ENCODE peak calls at places on chromosomes 11 and 22, in four cellular contexts. One of them, this sample, is unnamed.

GRCh38 chr11:100769617-100770016 is 82.5 kb downstream of the ARHGAP42 start:
- DNase-seq in HAP-1: no peak
- DNase-seq in aorta: no peak
- DNase-seq in mucosa of descending colon: no peak
- DNase-seq in this sample: no peak

GRCh38 chr11:80596291-80596810 is 1155.5 kb upstream of the TENM4 start:
- DNase-seq in HAP-1: no peak
- DNase-seq in aorta: no peak
- DNase-seq in mucosa of descending colon: no peak
- DNase-seq in this sample: no peak

GRCh38 chr11:67538823-67539505 is 15.7 kb upstream of the CABP2 start:
- DNase-seq in HAP-1: no peak
- DNase-seq in aorta: no peak
- DNase-seq in mucosa of descending colon: no peak
- DNase-seq in this sample: no peak

GRCh38 chr22:29302681-29303465 is 3.6 kb upstream of the GAS2L1 start:
- DNase-seq in HAP-1: no peak
- DNase-seq in aorta: no peak
- DNase-seq in mucosa of descending colon: no peak
- DNase-seq in this sample: no peak

GRCh38 chr22:32469799-32470212 is 4.8 kb upstream of the FBXO7 start:
- DNase-seq in HAP-1: no peak
- DNase-seq in aorta: no peak
- DNase-seq in mucosa of descending colon: no peak
- DNase-seq in this sample: peak; percentile 28

GRCh38 chr11:119935341-119935925 is 202.5 kb downstream of the TRIM29 start:
- DNase-seq in HAP-1: no peak
- DNase-seq in aorta: no peak
- DNase-seq in mucosa of descending colon: no peak
- DNase-seq in this sample: no peak

GRCh38 chr11:134654161-134654915 is 242.3 kb upstream of the B3GAT1 start:
- DNase-seq in HAP-1: no peak
- DNase-seq in aorta: no peak
- DNase-seq in mucosa of descending colon: no peak
- DNase-seq in this sample: no peak

GRCh38 chr11:27055065-27055682 is 14.6 kb downstream of the BBOX1 start:
- DNase-seq in HAP-1: no peak
- DNase-seq in aorta: no peak
- DNase-seq in mucosa of descending colon: peak; percentile 46
- DNase-seq in this sample: no peak

GRCh38 chr11:59758638-59759037 is 3.5 kb downstream of the STX3 start:
- DNase-seq in HAP-1: no peak
- DNase-seq in aorta: no peak
- DNase-seq in mucosa of descending colon: no peak
- DNase-seq in this sample: no peak

GRCh38 chr11:6259638-6260019 is at the start of gene CCKBR:
- DNase-seq in HAP-1: peak; percentile 33
- DNase-seq in aorta: no peak
- DNase-seq in mucosa of descending colon: no peak
- DNase-seq in this sample: peak; percentile 61

GRCh38 chr11:55732936-55733335 is 40.3 kb upstream of the OR5D13 start:
- DNase-seq in HAP-1: no peak
- DNase-seq in aorta: no peak
- DNase-seq in mucosa of descending colon: no peak
- DNase-seq in this sample: no peak

GRCh38 chr22:45263790-45264269 is 20.9 kb upstream of the UPK3A start:
- DNase-seq in HAP-1: peak; percentile 37
- DNase-seq in aorta: peak; percentile 85
- DNase-seq in mucosa of descending colon: peak; percentile 63
- DNase-seq in this sample: peak; percentile 71

GRCh38 chr11:59040607-59041006 is 45.5 kb upstream of the GLYATL1B start:
- DNase-seq in HAP-1: no peak
- DNase-seq in aorta: no peak
- DNase-seq in mucosa of descending colon: no peak
- DNase-seq in this sample: no peak

GRCh38 chr11:102494216-102494615 is 36.3 kb downstream of the MMP7 start:
- DNase-seq in HAP-1: no peak
- DNase-seq in aorta: no peak
- DNase-seq in mucosa of descending colon: peak; percentile 49
- DNase-seq in this sample: no peak

GRCh38 chr11:57427692-57428082 is 766 bp upstream of the SLC43A3 start:
- DNase-seq in HAP-1: no peak
- DNase-seq in aorta: peak; percentile 80
- DNase-seq in mucosa of descending colon: peak; percentile 55
- DNase-seq in this sample: no peak

This sample was measured in substantia nigra.